ENCODE peak calls at places on chromosome 7, in five cellular contexts. F is adrenal gland, E is prostate gland, W is Peyer's patch, D is stomach. K is an unnamed sample.

GRCh38 chr7:68399991-68400590 is 1198.2 kb upstream of the AUTS2 start:
- DNase-seq in F (no peak), W (no peak), E (no peak), D (no peak), K (no peak)

GRCh38 chr7:94367940-94368339 is 26.8 kb upstream of the COL1A2 start:
- DNase-seq in F (no peak), E (no peak), D (no peak), W (no peak), K (no peak)

GRCh38 chr7:23216021-23216420 is 30.6 kb upstream of the GPNMB start:
- DNase-seq in D (no peak), F (peak; percentile 48), W (no peak), E (no peak), K (no peak)

GRCh38 chr7:92880212-92881090 is 44.1 kb upstream of the CDK6 start:
- DNase-seq in F (no peak), D (no peak), W (no peak), E (no peak), K (no peak)

GRCh38 chr7:51318886-51319579 is 2.4 kb upstream of the COBL start:
- DNase-seq in E (no peak), F (no peak), W (peak; percentile 76), D (no peak), K (no peak)

GRCh38 chr7:101598422-101598957 is 30.6 kb downstream of the MYL10 start:
- DNase-seq in D (peak; percentile 95), E (peak; percentile 80), W (peak; percentile 83), F (no peak), K (no peak)

GRCh38 chr7:31890751-31891150 is 179.5 kb downstream of the PDE1C start:
- DNase-seq in D (no peak), E (no peak), W (no peak), F (no peak), K (no peak)

GRCh38 chr7:47941136-47941844 is 7.0 kb downstream of the PKD1L1 start:
- DNase-seq in F (peak; percentile 71), E (no peak), D (no peak), W (no peak), K (peak; percentile 87)

GRCh38 chr7:122305475-122306319 is 1.1 kb upstream of the FEZF1 start:
- DNase-seq in W (no peak), F (no peak), D (no peak), E (no peak), K (no peak)

GRCh38 chr7:3404490-3404889 is 103.4 kb downstream of the SDK1 start:
- DNase-seq in W (no peak), D (no peak), E (no peak), F (no peak), K (no peak)

GRCh38 chr7:4133491-4134044 is 548.5 kb upstream of the FOXK1 start:
- DNase-seq in F (no peak), W (peak; percentile 31), E (no peak), D (no peak), K (no peak)

GRCh38 chr7:11988186-11988585 is 156.2 kb upstream of the THSD7A start:
- DNase-seq in F (no peak), W (no peak), E (no peak), D (no peak), K (no peak)

GRCh38 chr7:130844811-130845580 is 111.0 kb upstream of the KLF14 start:
- DNase-seq in F (peak; percentile 53), W (no peak), D (no peak), E (no peak), K (peak; percentile 45)

GRCh38 chr7:30817060-30817770 is 46.0 kb downstream of the MINDY4 start:
- DNase-seq in D (no peak), F (no peak), W (no peak), E (no peak), K (no peak)

GRCh38 chr7:137718360-137718759 is 128.4 kb downstream of the DGKI start:
- DNase-seq in F (no peak), E (no peak), D (no peak), W (no peak), K (no peak)

GRCh38 chr7:137142376-137142775 is 201.2 kb downstream of the PTN start:
- DNase-seq in F (no peak), E (no peak), W (no peak), D (no peak), K (peak; percentile 5)

GRCh38 chr7:149261321-149261828 is 621 bp upstream of the ZNF783 start:
- DNase-seq in D (no peak), W (no peak), F (no peak), E (no peak), K (peak; percentile 63)

GRCh38 chr7:116240021-116240659 is 29.8 kb downstream of the TES start:
- DNase-seq in E (no peak), F (no peak), W (no peak), D (no peak), K (no peak)

GRCh38 chr7:144256112-144256511 is 8.5 kb downstream of the OR2A7 start:
- DNase-seq in D (no peak), E (no peak), F (no peak), W (no peak), K (no peak)

GRCh38 chr7:115869225-115869624 is 161.3 kb downstream of the TFEC start:
- DNase-seq in E (no peak), D (no peak), F (no peak), W (no peak), K (no peak)

GRCh38 chr7:53609185-53609584 is 573.8 kb downstream of the POM121L12 start:
- DNase-seq in E (no peak), W (no peak), D (no peak), F (no peak), K (no peak)

GRCh38 chr7:55188590-55189446 is 170.0 kb downstream of the EGFR start:
- DNase-seq in W (peak; percentile 82), E (no peak), F (no peak), D (peak; percentile 45), K (no peak)

GRCh38 chr7:154167807-154168206 is 115.6 kb downstream of the DPP6 start:
- DNase-seq in E (no peak), W (no peak), D (no peak), F (no peak), K (no peak)

GRCh38 chr7:33043875-33044718 is 18.5 kb downstream of the NT5C3A start:
- DNase-seq in D (no peak), E (peak; percentile 10), W (no peak), F (no peak), K (no peak)

GRCh38 chr7:90064370-90064769 is 89.9 kb upstream of the STEAP1 start:
- DNase-seq in W (no peak), F (no peak), E (no peak), D (no peak), K (no peak)

GRCh38 chr7:157253850-157254249 is 83.0 kb upstream of the DNAJB6 start:
- DNase-seq in W (no peak), E (peak; percentile 90), F (peak; percentile 79), D (peak; percentile 94), K (no peak)

DNA sequence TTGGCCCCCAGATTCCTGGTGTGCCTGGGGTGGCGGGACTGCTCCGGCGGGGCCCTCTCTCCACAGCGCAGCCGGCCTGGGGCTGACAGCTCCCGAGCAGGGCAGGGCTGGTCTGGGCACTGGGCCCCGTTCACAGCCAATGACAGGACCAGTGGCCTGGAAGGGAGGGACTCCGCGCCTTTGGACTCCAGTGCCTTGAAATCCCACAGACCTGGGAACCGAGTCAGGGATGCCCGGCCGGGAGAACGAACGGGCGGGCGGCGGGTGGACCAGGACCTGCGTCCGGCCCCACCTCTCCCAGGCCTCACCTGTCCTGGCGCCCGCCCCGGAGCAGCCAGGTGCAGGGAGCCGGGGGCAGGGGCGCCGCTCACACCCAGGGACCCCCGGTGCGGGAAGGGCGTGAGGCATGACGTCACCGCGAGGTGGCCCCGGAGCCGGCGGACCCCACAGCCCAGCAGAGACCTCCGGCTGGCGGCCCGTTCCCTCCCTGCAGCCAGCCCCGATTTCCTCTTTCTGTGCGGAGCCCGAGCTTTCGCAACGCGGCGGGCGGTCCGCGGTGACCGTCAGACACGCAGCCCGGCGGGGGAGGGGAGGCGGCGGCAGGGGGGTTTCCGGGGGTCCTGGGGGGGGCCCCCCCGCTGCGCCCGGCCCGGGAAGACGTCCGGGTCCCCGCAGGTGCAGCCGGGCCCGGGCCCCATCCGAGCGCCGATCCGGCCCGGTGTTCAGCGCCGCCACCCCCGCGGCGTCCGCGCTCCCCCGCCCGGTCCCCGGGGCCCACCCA is 743 bp downstream of the ADAP1 start:
- DNase-seq in W (peak; percentile 90), E (peak; percentile 55), D (peak; percentile 76), F (peak; percentile 73), K (no peak)
- TF ChIP-seq POLR2A in W (peak; percentile 92), E (peak; percentile 21), D (no peak), F (no peak), K (no peak)

GRCh38 chr7:100478966-100479660 is at the start of gene TSC22D4:
- DNase-seq in W (peak; percentile 96), E (peak; percentile 95), D (peak; percentile 96), F (peak; percentile 96), K (peak; percentile 92)
- TF ChIP-seq POLR2A in W (peak; percentile 87), E (peak; percentile 97), D (peak; percentile 63), F (peak; percentile 75), K (peak; percentile 95)

GRCh38 chr7:35035511-35035921 is 1.8 kb downstream of the DPY19L1 start:
- DNase-seq in F (no peak), W (no peak), D (no peak), E (peak; percentile 11), K (peak; percentile 89)

GRCh38 chr7:35038340-35038738 is 1.1 kb upstream of the DPY19L1 start:
- DNase-seq in W (no peak), E (no peak), D (no peak), F (peak; percentile 31), K (no peak)

GRCh38 chr7:35036361-35037171 is 719 bp downstream of the DPY19L1 start:
- DNase-seq in D (peak; percentile 74), W (peak; percentile 69), F (peak; percentile 76), E (peak; percentile 52), K (peak; percentile 91)

GRCh38 chr7:35037526-35038339 is 448 bp upstream of the DPY19L1 start:
- DNase-seq in D (peak; percentile 97), F (peak; percentile 94), E (peak; percentile 93), W (peak; percentile 95), K (peak; percentile 99)

GRCh38 chr7:35037211-35037525 is at the start of gene DPY19L1:
- DNase-seq in F (no peak), E (no peak), W (no peak), D (no peak), K (no peak)
- TF ChIP-seq POLR2A in F (no peak), E (peak; percentile 50), W (no peak), D (no peak), K (peak; percentile 90)

DNA sequence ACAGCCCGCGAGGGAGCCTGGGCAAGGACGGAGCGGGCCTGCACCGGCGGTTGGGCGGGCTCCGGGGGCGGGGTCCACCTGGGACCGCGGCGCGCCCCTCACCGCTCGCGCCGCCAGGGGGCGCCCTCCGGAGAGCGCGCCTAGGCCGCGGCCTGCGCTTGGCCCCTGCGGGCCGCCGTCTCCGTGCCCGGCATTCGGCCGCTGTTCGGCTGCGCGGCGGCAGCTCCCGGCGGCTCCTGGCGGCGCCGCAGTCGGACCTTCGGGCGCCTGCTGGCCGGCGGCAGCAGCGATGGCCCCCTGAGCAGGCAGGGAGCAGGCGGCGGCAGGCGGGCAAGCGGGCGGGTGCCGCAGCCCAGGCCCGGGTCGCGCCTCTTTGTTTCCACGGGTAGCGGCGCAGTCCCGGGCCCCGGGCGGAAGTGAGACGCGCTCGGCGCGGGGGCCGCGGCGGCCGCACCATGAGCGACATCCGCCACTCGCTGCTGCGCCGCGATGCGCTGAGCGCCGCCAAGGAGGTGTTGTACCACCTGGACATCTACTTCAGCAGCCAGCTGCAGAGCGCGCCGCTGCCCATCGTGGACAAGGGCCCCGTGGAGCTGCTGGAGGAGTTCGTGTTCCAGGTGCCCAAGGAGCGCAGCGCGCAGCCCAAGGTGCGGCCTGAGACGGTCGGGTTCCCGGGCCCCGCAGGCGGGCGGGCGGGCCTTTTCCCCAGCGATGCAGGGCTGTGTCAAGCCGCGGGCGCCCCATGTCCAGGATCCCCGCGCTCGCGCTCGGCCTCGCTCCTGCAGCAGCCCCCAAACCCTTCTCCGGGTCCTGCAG is at the start of gene INTS15:
- DNase-seq in D (peak; percentile 84), W (peak; percentile 88), E (peak; percentile 57), F (peak; percentile 80), K (peak; percentile 96)
- TF ChIP-seq POLR2A in D (no peak), W (peak; percentile 88), E (no peak), F (peak; percentile 88), K (peak; percentile 92)

K was measured in H54.